ENCODE peak calls at places on chromosomes 5 and 9, in nine cellular contexts. One of them, this sample, is unnamed.

GRCh38 chr9:126927419-126927818 is 12.8 kb downstream of the RALGPS1 start:
- DNase-seq in CD4-positive, alpha-beta T cell: no peak
- DNase-seq in heart right ventricle: no peak
- DNase-seq in Peyer's patch: no peak
- DNase-seq in type B pancreatic cell: no peak
- DNase-seq in lung: no peak
- DNase-seq in LNCaP clone FGC: no peak
- DNase-seq in cardiac fibroblast: no peak
- DNase-seq in right lobe of liver: no peak
- DNase-seq in this sample: no peak

GRCh38 chr5:81924467-81924866 is 47.4 kb upstream of the ATG10 start:
- DNase-seq in CD4-positive, alpha-beta T cell: no peak
- DNase-seq in heart right ventricle: peak
- DNase-seq in Peyer's patch: no peak
- DNase-seq in type B pancreatic cell: no peak
- DNase-seq in lung: no peak
- DNase-seq in LNCaP clone FGC: no peak
- DNase-seq in cardiac fibroblast: no peak
- DNase-seq in right lobe of liver: no peak
- DNase-seq in this sample: no peak

GRCh38 chr9:83432104-83432627 is 106.0 kb downstream of the FRMD3 start:
- DNase-seq in CD4-positive, alpha-beta T cell: no peak
- DNase-seq in heart right ventricle: peak
- DNase-seq in Peyer's patch: peak
- DNase-seq in type B pancreatic cell: no peak
- DNase-seq in lung: peak
- DNase-seq in LNCaP clone FGC: peak
- DNase-seq in cardiac fibroblast: peak
- DNase-seq in right lobe of liver: peak
- DNase-seq in this sample: no peak

GRCh38 chr5:11903121-11903613 is 1.1 kb downstream of the CTNND2 start:
- DNase-seq in CD4-positive, alpha-beta T cell: no peak
- DNase-seq in heart right ventricle: peak
- DNase-seq in Peyer's patch: no peak
- DNase-seq in type B pancreatic cell: no peak
- DNase-seq in lung: no peak
- DNase-seq in LNCaP clone FGC: no peak
- DNase-seq in cardiac fibroblast: no peak
- DNase-seq in right lobe of liver: no peak
- DNase-seq in this sample: no peak

GRCh38 chr5:110377411-110378392 is 348.8 kb downstream of the TMEM232 start:
- DNase-seq in CD4-positive, alpha-beta T cell: no peak
- DNase-seq in heart right ventricle: no peak
- DNase-seq in Peyer's patch: no peak
- DNase-seq in type B pancreatic cell: no peak
- DNase-seq in lung: no peak
- DNase-seq in LNCaP clone FGC: no peak
- DNase-seq in cardiac fibroblast: no peak
- DNase-seq in right lobe of liver: no peak
- DNase-seq in this sample: no peak

GRCh38 chr9:135288941-135289534 is 190.5 kb upstream of the PPP1R26 start:
- DNase-seq in CD4-positive, alpha-beta T cell: no peak
- DNase-seq in heart right ventricle: no peak
- DNase-seq in Peyer's patch: no peak
- DNase-seq in type B pancreatic cell: no peak
- DNase-seq in lung: no peak
- DNase-seq in LNCaP clone FGC: peak
- DNase-seq in cardiac fibroblast: no peak
- DNase-seq in right lobe of liver: no peak
- DNase-seq in this sample: no peak

GRCh38 chr5:172076783-172077244 is 70.4 kb upstream of the FBXW11 start:
- DNase-seq in CD4-positive, alpha-beta T cell: no peak
- DNase-seq in heart right ventricle: no peak
- DNase-seq in Peyer's patch: no peak
- DNase-seq in type B pancreatic cell: no peak
- DNase-seq in lung: no peak
- DNase-seq in LNCaP clone FGC: no peak
- DNase-seq in cardiac fibroblast: peak
- DNase-seq in right lobe of liver: no peak
- DNase-seq in this sample: no peak

GRCh38 chr9:136544549-136545064 is 1.2 kb downstream of the NOTCH1 start:
- DNase-seq in CD4-positive, alpha-beta T cell: peak
- DNase-seq in heart right ventricle: peak
- DNase-seq in Peyer's patch: peak
- DNase-seq in type B pancreatic cell: no peak
- DNase-seq in lung: peak
- DNase-seq in LNCaP clone FGC: no peak
- DNase-seq in cardiac fibroblast: peak
- DNase-seq in right lobe of liver: no peak
- DNase-seq in this sample: no peak

GRCh38 chr5:171342362-171343111 is 33.5 kb downstream of the TLX3 start:
- DNase-seq in CD4-positive, alpha-beta T cell: no peak
- DNase-seq in heart right ventricle: peak
- DNase-seq in Peyer's patch: no peak
- DNase-seq in type B pancreatic cell: no peak
- DNase-seq in lung: peak
- DNase-seq in LNCaP clone FGC: peak
- DNase-seq in cardiac fibroblast: peak
- DNase-seq in right lobe of liver: no peak
- DNase-seq in this sample: no peak

GRCh38 chr9:95808001-95808400 is 67.5 kb upstream of the ERCC6L2 start:
- DNase-seq in CD4-positive, alpha-beta T cell: no peak
- DNase-seq in heart right ventricle: no peak
- DNase-seq in Peyer's patch: no peak
- DNase-seq in type B pancreatic cell: no peak
- DNase-seq in lung: no peak
- DNase-seq in LNCaP clone FGC: no peak
- DNase-seq in cardiac fibroblast: peak
- DNase-seq in right lobe of liver: no peak
- DNase-seq in this sample: no peak

GRCh38 chr5:68080282-68081050 is 135.1 kb upstream of the PIK3R1 start:
- DNase-seq in CD4-positive, alpha-beta T cell: no peak
- DNase-seq in heart right ventricle: no peak
- DNase-seq in Peyer's patch: no peak
- DNase-seq in type B pancreatic cell: no peak
- DNase-seq in lung: no peak
- DNase-seq in LNCaP clone FGC: no peak
- DNase-seq in cardiac fibroblast: no peak
- DNase-seq in right lobe of liver: peak
- DNase-seq in this sample: no peak

GRCh38 chr9:4495537-4495936 is 5.3 kb downstream of the SLC1A1 start:
- DNase-seq in CD4-positive, alpha-beta T cell: no peak
- DNase-seq in heart right ventricle: no peak
- DNase-seq in Peyer's patch: no peak
- DNase-seq in type B pancreatic cell: no peak
- DNase-seq in lung: no peak
- DNase-seq in LNCaP clone FGC: no peak
- DNase-seq in cardiac fibroblast: no peak
- DNase-seq in right lobe of liver: no peak
- DNase-seq in this sample: no peak

GRCh38 chr5:125180222-125180621 is 433.8 kb upstream of the ZNF608 start:
- DNase-seq in CD4-positive, alpha-beta T cell: no peak
- DNase-seq in heart right ventricle: no peak
- DNase-seq in Peyer's patch: no peak
- DNase-seq in type B pancreatic cell: no peak
- DNase-seq in lung: no peak
- DNase-seq in LNCaP clone FGC: no peak
- DNase-seq in cardiac fibroblast: peak
- DNase-seq in right lobe of liver: no peak
- DNase-seq in this sample: no peak

GRCh38 chr5:146196459-146197048 is 6.9 kb upstream of the RBM27 start:
- DNase-seq in CD4-positive, alpha-beta T cell: no peak
- DNase-seq in heart right ventricle: no peak
- DNase-seq in Peyer's patch: no peak
- DNase-seq in type B pancreatic cell: no peak
- DNase-seq in lung: no peak
- DNase-seq in LNCaP clone FGC: no peak
- DNase-seq in cardiac fibroblast: no peak
- DNase-seq in right lobe of liver: no peak
- DNase-seq in this sample: no peak

GRCh38 chr5:14445581-14446290 is 135.9 kb upstream of the OTULINL start:
- DNase-seq in CD4-positive, alpha-beta T cell: no peak
- DNase-seq in heart right ventricle: no peak
- DNase-seq in Peyer's patch: no peak
- DNase-seq in type B pancreatic cell: no peak
- DNase-seq in lung: no peak
- DNase-seq in LNCaP clone FGC: peak
- DNase-seq in cardiac fibroblast: peak
- DNase-seq in right lobe of liver: no peak
- DNase-seq in this sample: no peak

GRCh38 chr9:126415741-126416370 is 89.2 kb downstream of the MVB12B start:
- DNase-seq in CD4-positive, alpha-beta T cell: no peak
- DNase-seq in heart right ventricle: no peak
- DNase-seq in Peyer's patch: no peak
- DNase-seq in type B pancreatic cell: no peak
- DNase-seq in lung: no peak
- DNase-seq in LNCaP clone FGC: no peak
- DNase-seq in cardiac fibroblast: no peak
- DNase-seq in right lobe of liver: no peak
- DNase-seq in this sample: no peak

GRCh38 chr5:148011407-148012124 is 52.2 kb upstream of the SPINK5 start:
- DNase-seq in CD4-positive, alpha-beta T cell: no peak
- DNase-seq in heart right ventricle: no peak
- DNase-seq in Peyer's patch: no peak
- DNase-seq in type B pancreatic cell: no peak
- DNase-seq in lung: no peak
- DNase-seq in LNCaP clone FGC: no peak
- DNase-seq in cardiac fibroblast: peak
- DNase-seq in right lobe of liver: no peak
- DNase-seq in this sample: no peak

GRCh38 chr5:82522912-82523311 is 244.8 kb upstream of the RPS23 start:
- DNase-seq in CD4-positive, alpha-beta T cell: no peak
- DNase-seq in heart right ventricle: no peak
- DNase-seq in Peyer's patch: no peak
- DNase-seq in type B pancreatic cell: no peak
- DNase-seq in lung: no peak
- DNase-seq in LNCaP clone FGC: no peak
- DNase-seq in cardiac fibroblast: no peak
- DNase-seq in right lobe of liver: no peak
- DNase-seq in this sample: no peak

GRCh38 chr5:73189816-73190451 is 16.9 kb downstream of the TMEM174 start:
- DNase-seq in CD4-positive, alpha-beta T cell: no peak
- DNase-seq in heart right ventricle: no peak
- DNase-seq in Peyer's patch: no peak
- DNase-seq in type B pancreatic cell: no peak
- DNase-seq in lung: no peak
- DNase-seq in LNCaP clone FGC: no peak
- DNase-seq in cardiac fibroblast: peak
- DNase-seq in right lobe of liver: no peak
- DNase-seq in this sample: no peak

GRCh38 chr9:107158321-107158720 is 124.8 kb upstream of the RAD23B start:
- DNase-seq in CD4-positive, alpha-beta T cell: no peak
- DNase-seq in heart right ventricle: no peak
- DNase-seq in Peyer's patch: no peak
- DNase-seq in type B pancreatic cell: no peak
- DNase-seq in lung: no peak
- DNase-seq in LNCaP clone FGC: no peak
- DNase-seq in cardiac fibroblast: peak
- DNase-seq in right lobe of liver: no peak
- DNase-seq in this sample: no peak
- TF ChIP-seq CTCF in CD4-positive, alpha-beta T cell: peak
- TF ChIP-seq CTCF in heart right ventricle: peak
- TF ChIP-seq CTCF in Peyer's patch: no peak
- TF ChIP-seq CTCF in type B pancreatic cell: peak
- TF ChIP-seq CTCF in lung: no peak
- TF ChIP-seq CTCF in LNCaP clone FGC: peak
- TF ChIP-seq CTCF in cardiac fibroblast: peak
- TF ChIP-seq CTCF in right lobe of liver: peak
- TF ChIP-seq CTCF in this sample: no peak

GRCh38 chr9:71213633-71214032 is 92.2 kb upstream of the TRPM3 start:
- DNase-seq in CD4-positive, alpha-beta T cell: no peak
- DNase-seq in heart right ventricle: no peak
- DNase-seq in Peyer's patch: no peak
- DNase-seq in type B pancreatic cell: no peak
- DNase-seq in lung: no peak
- DNase-seq in LNCaP clone FGC: no peak
- DNase-seq in cardiac fibroblast: no peak
- DNase-seq in right lobe of liver: no peak
- DNase-seq in this sample: no peak

GRCh38 chr9:71209890-71210289 is 88.5 kb upstream of the TRPM3 start:
- DNase-seq in CD4-positive, alpha-beta T cell: no peak
- DNase-seq in heart right ventricle: no peak
- DNase-seq in Peyer's patch: no peak
- DNase-seq in type B pancreatic cell: no peak
- DNase-seq in lung: no peak
- DNase-seq in LNCaP clone FGC: no peak
- DNase-seq in cardiac fibroblast: no peak
- DNase-seq in right lobe of liver: no peak
- DNase-seq in this sample: no peak

GRCh38 chr9:71210326-71210725 is 88.9 kb upstream of the TRPM3 start:
- DNase-seq in CD4-positive, alpha-beta T cell: no peak
- DNase-seq in heart right ventricle: no peak
- DNase-seq in Peyer's patch: no peak
- DNase-seq in type B pancreatic cell: no peak
- DNase-seq in lung: no peak
- DNase-seq in LNCaP clone FGC: no peak
- DNase-seq in cardiac fibroblast: no peak
- DNase-seq in right lobe of liver: no peak
- DNase-seq in this sample: no peak
- TF ChIP-seq CTCF in CD4-positive, alpha-beta T cell: no peak
- TF ChIP-seq CTCF in heart right ventricle: no peak
- TF ChIP-seq CTCF in Peyer's patch: no peak
- TF ChIP-seq CTCF in type B pancreatic cell: no peak
- TF ChIP-seq CTCF in lung: no peak
- TF ChIP-seq CTCF in LNCaP clone FGC: no peak
- TF ChIP-seq CTCF in cardiac fibroblast: no peak
- TF ChIP-seq CTCF in right lobe of liver: peak
- TF ChIP-seq CTCF in this sample: no peak

DNA sequence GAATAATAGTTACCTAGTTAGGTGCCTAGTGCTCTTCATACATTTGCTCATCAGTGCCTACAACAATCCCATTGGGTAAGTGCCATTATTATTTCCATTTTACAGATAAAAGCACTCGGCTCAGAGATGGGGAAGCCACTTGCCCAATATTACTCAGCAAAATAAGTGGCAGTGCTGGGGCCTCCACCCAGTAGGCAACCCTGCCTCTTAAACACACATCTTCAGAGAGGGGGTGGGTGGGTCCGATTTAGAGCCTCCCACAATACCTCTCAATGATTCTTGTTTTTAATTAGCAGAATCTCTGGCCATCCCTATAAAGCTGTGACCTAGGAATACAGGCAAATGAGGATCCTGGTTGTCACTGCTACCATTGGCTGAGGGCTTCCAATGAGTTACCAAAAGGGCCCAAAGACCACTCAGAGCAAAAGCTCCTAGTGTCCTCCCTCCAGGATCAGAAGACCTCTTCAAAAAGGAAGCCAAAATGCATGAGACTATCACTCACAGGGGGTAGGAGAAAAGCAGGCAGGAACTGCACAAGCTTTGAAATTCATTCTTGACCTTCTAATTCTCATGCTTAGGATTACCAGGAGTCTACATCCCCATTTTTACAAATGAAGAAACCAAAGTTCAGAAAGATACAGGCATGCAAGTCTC is 36.1 kb upstream of the UBE2D2 start:
- DNase-seq in CD4-positive, alpha-beta T cell: no peak
- DNase-seq in heart right ventricle: no peak
- DNase-seq in Peyer's patch: no peak
- DNase-seq in type B pancreatic cell: no peak
- DNase-seq in lung: no peak
- DNase-seq in LNCaP clone FGC: no peak
- DNase-seq in cardiac fibroblast: no peak
- DNase-seq in right lobe of liver: no peak
- DNase-seq in this sample: no peak
- TF ChIP-seq CTCF in CD4-positive, alpha-beta T cell: no peak
- TF ChIP-seq CTCF in heart right ventricle: no peak
- TF ChIP-seq CTCF in Peyer's patch: no peak
- TF ChIP-seq CTCF in type B pancreatic cell: no peak
- TF ChIP-seq CTCF in lung: no peak
- TF ChIP-seq CTCF in LNCaP clone FGC: no peak
- TF ChIP-seq CTCF in cardiac fibroblast: no peak
- TF ChIP-seq CTCF in right lobe of liver: no peak
- TF ChIP-seq CTCF in this sample: no peak

GRCh38 chr9:7273575-7273974 is 515.8 kb downstream of the KDM4C start:
- DNase-seq in CD4-positive, alpha-beta T cell: no peak
- DNase-seq in heart right ventricle: peak
- DNase-seq in Peyer's patch: no peak
- DNase-seq in type B pancreatic cell: no peak
- DNase-seq in lung: no peak
- DNase-seq in LNCaP clone FGC: no peak
- DNase-seq in cardiac fibroblast: peak
- DNase-seq in right lobe of liver: no peak
- DNase-seq in this sample: no peak
- TF ChIP-seq CTCF in CD4-positive, alpha-beta T cell: no peak
- TF ChIP-seq CTCF in heart right ventricle: peak
- TF ChIP-seq CTCF in Peyer's patch: no peak
- TF ChIP-seq CTCF in type B pancreatic cell: peak
- TF ChIP-seq CTCF in lung: no peak
- TF ChIP-seq CTCF in LNCaP clone FGC: peak
- TF ChIP-seq CTCF in cardiac fibroblast: peak
- TF ChIP-seq CTCF in right lobe of liver: peak
- TF ChIP-seq CTCF in this sample: no peak